ENCODE peak calls at places on chromosomes 16 and 17, in four cellular contexts. One of them, this sample, is unnamed.

GRCh38 chr17:7572588-7573323 is 6.7 kb upstream of the CD68 start:
- DNase-seq in stimulated activated CD8-positive, alpha-beta memory T cell treated with anti-CD3 and anti-CD28 coated beads, Interleukin-4, amount 100 ng/mL, for 1 hour: peak
- DNase-seq in hippocampal formation: peak
- DNase-seq in effector memory CD4-positive, alpha-beta T cell: peak
- DNase-seq in this sample: peak

GRCh38 chr17:50274142-50274944 is at the start of gene TMEM92:
- DNase-seq in hippocampal formation: no peak
- DNase-seq in effector memory CD4-positive, alpha-beta T cell: no peak
- DNase-seq in stimulated activated CD8-positive, alpha-beta memory T cell treated with anti-CD3 and anti-CD28 coated beads, Interleukin-4, amount 100 ng/mL, for 1 hour: no peak
- DNase-seq in this sample: no peak

GRCh38 chr17:31537558-31537957 is 146.1 kb downstream of the RAB11FIP4 start:
- DNase-seq in hippocampal formation: no peak
- DNase-seq in stimulated activated CD8-positive, alpha-beta memory T cell treated with anti-CD3 and anti-CD28 coated beads, Interleukin-4, amount 100 ng/mL, for 1 hour: no peak
- DNase-seq in effector memory CD4-positive, alpha-beta T cell: no peak
- DNase-seq in this sample: no peak

GRCh38 chr17:73196500-73196899 is 3.6 kb downstream of the COG1 start:
- DNase-seq in effector memory CD4-positive, alpha-beta T cell: no peak
- DNase-seq in hippocampal formation: no peak
- DNase-seq in stimulated activated CD8-positive, alpha-beta memory T cell treated with anti-CD3 and anti-CD28 coated beads, Interleukin-4, amount 100 ng/mL, for 1 hour: no peak
- DNase-seq in this sample: no peak

GRCh38 chr16:28186752-28187151 is 25.0 kb downstream of the XPO6 start:
- DNase-seq in hippocampal formation: no peak
- DNase-seq in effector memory CD4-positive, alpha-beta T cell: no peak
- DNase-seq in stimulated activated CD8-positive, alpha-beta memory T cell treated with anti-CD3 and anti-CD28 coated beads, Interleukin-4, amount 100 ng/mL, for 1 hour: no peak
- DNase-seq in this sample: no peak

GRCh38 chr17:65100316-65101140 is 36.6 kb upstream of the RGS9 start:
- DNase-seq in hippocampal formation: peak
- DNase-seq in stimulated activated CD8-positive, alpha-beta memory T cell treated with anti-CD3 and anti-CD28 coated beads, Interleukin-4, amount 100 ng/mL, for 1 hour: peak
- DNase-seq in effector memory CD4-positive, alpha-beta T cell: peak
- DNase-seq in this sample: peak

GRCh38 chr16:23278031-23278430 is 24.1 kb upstream of the SCNN1B start:
- DNase-seq in stimulated activated CD8-positive, alpha-beta memory T cell treated with anti-CD3 and anti-CD28 coated beads, Interleukin-4, amount 100 ng/mL, for 1 hour: no peak
- DNase-seq in effector memory CD4-positive, alpha-beta T cell: no peak
- DNase-seq in hippocampal formation: no peak
- DNase-seq in this sample: no peak

GRCh38 chr16:50394215-50394802 is 25.5 kb upstream of the BRD7 start:
- DNase-seq in hippocampal formation: no peak
- DNase-seq in stimulated activated CD8-positive, alpha-beta memory T cell treated with anti-CD3 and anti-CD28 coated beads, Interleukin-4, amount 100 ng/mL, for 1 hour: no peak
- DNase-seq in effector memory CD4-positive, alpha-beta T cell: no peak
- DNase-seq in this sample: no peak

GRCh38 chr17:79020631-79021301 is 3.2 kb upstream of the C1QTNF1 start:
- DNase-seq in hippocampal formation: no peak
- DNase-seq in effector memory CD4-positive, alpha-beta T cell: no peak
- DNase-seq in stimulated activated CD8-positive, alpha-beta memory T cell treated with anti-CD3 and anti-CD28 coated beads, Interleukin-4, amount 100 ng/mL, for 1 hour: no peak
- DNase-seq in this sample: no peak

GRCh38 chr17:38730526-38731379 is 612 bp downstream of the CISD3 start:
- DNase-seq in hippocampal formation: no peak
- DNase-seq in stimulated activated CD8-positive, alpha-beta memory T cell treated with anti-CD3 and anti-CD28 coated beads, Interleukin-4, amount 100 ng/mL, for 1 hour: no peak
- DNase-seq in effector memory CD4-positive, alpha-beta T cell: no peak
- DNase-seq in this sample: no peak

GRCh38 chr16:56669005-56669839 is at the start of gene MT1H:
- DNase-seq in effector memory CD4-positive, alpha-beta T cell: no peak
- DNase-seq in stimulated activated CD8-positive, alpha-beta memory T cell treated with anti-CD3 and anti-CD28 coated beads, Interleukin-4, amount 100 ng/mL, for 1 hour: no peak
- DNase-seq in hippocampal formation: no peak
- DNase-seq in this sample: peak

GRCh38 chr17:57243171-57243622 is 13.1 kb upstream of the MSI2 start:
- DNase-seq in hippocampal formation: peak
- DNase-seq in effector memory CD4-positive, alpha-beta T cell: peak
- DNase-seq in stimulated activated CD8-positive, alpha-beta memory T cell treated with anti-CD3 and anti-CD28 coated beads, Interleukin-4, amount 100 ng/mL, for 1 hour: peak
- DNase-seq in this sample: peak

GRCh38 chr17:55577687-55578086 is 66.4 kb upstream of the SMIM36 start:
- DNase-seq in effector memory CD4-positive, alpha-beta T cell: no peak
- DNase-seq in hippocampal formation: no peak
- DNase-seq in stimulated activated CD8-positive, alpha-beta memory T cell treated with anti-CD3 and anti-CD28 coated beads, Interleukin-4, amount 100 ng/mL, for 1 hour: no peak
- DNase-seq in this sample: peak

GRCh38 chr16:1309888-1310831 is 724 bp downstream of the UBE2I start:
- DNase-seq in stimulated activated CD8-positive, alpha-beta memory T cell treated with anti-CD3 and anti-CD28 coated beads, Interleukin-4, amount 100 ng/mL, for 1 hour: no peak
- DNase-seq in hippocampal formation: no peak
- DNase-seq in effector memory CD4-positive, alpha-beta T cell: peak
- DNase-seq in this sample: peak

GRCh38 chr17:43908111-43908721 is 880 bp upstream of the MPP2 start:
- DNase-seq in stimulated activated CD8-positive, alpha-beta memory T cell treated with anti-CD3 and anti-CD28 coated beads, Interleukin-4, amount 100 ng/mL, for 1 hour: no peak
- DNase-seq in hippocampal formation: peak
- DNase-seq in effector memory CD4-positive, alpha-beta T cell: peak
- DNase-seq in this sample: peak

GRCh38 chr17:77843878-77844260 is 114.6 kb upstream of the TNRC6C start:
- DNase-seq in effector memory CD4-positive, alpha-beta T cell: no peak
- DNase-seq in hippocampal formation: no peak
- DNase-seq in stimulated activated CD8-positive, alpha-beta memory T cell treated with anti-CD3 and anti-CD28 coated beads, Interleukin-4, amount 100 ng/mL, for 1 hour: no peak
- DNase-seq in this sample: no peak

GRCh38 chr16:88886915-88887521 is 20.6 kb upstream of the PABPN1L start:
- DNase-seq in effector memory CD4-positive, alpha-beta T cell: no peak
- DNase-seq in stimulated activated CD8-positive, alpha-beta memory T cell treated with anti-CD3 and anti-CD28 coated beads, Interleukin-4, amount 100 ng/mL, for 1 hour: no peak
- DNase-seq in hippocampal formation: no peak
- DNase-seq in this sample: no peak

GRCh38 chr17:82241183-82241925 is 12.5 kb downstream of the SLC16A3 start:
- DNase-seq in hippocampal formation: peak
- DNase-seq in effector memory CD4-positive, alpha-beta T cell: no peak
- DNase-seq in stimulated activated CD8-positive, alpha-beta memory T cell treated with anti-CD3 and anti-CD28 coated beads, Interleukin-4, amount 100 ng/mL, for 1 hour: no peak
- DNase-seq in this sample: no peak

GRCh38 chr16:56855201-56855600 is 9.8 kb upstream of the SLC12A3 start:
- DNase-seq in hippocampal formation: no peak
- DNase-seq in stimulated activated CD8-positive, alpha-beta memory T cell treated with anti-CD3 and anti-CD28 coated beads, Interleukin-4, amount 100 ng/mL, for 1 hour: no peak
- DNase-seq in effector memory CD4-positive, alpha-beta T cell: no peak
- DNase-seq in this sample: no peak

GRCh38 chr17:35019386-35020179 is 39.3 kb downstream of the LIG3 start:
- DNase-seq in stimulated activated CD8-positive, alpha-beta memory T cell treated with anti-CD3 and anti-CD28 coated beads, Interleukin-4, amount 100 ng/mL, for 1 hour: no peak
- DNase-seq in hippocampal formation: no peak
- DNase-seq in effector memory CD4-positive, alpha-beta T cell: no peak
- DNase-seq in this sample: no peak

GRCh38 chr17:57357830-57358426 is 101.6 kb downstream of the MSI2 start:
- DNase-seq in effector memory CD4-positive, alpha-beta T cell: no peak
- DNase-seq in stimulated activated CD8-positive, alpha-beta memory T cell treated with anti-CD3 and anti-CD28 coated beads, Interleukin-4, amount 100 ng/mL, for 1 hour: no peak
- DNase-seq in hippocampal formation: no peak
- DNase-seq in this sample: peak

GRCh38 chr17:62172492-62173291 is 107.6 kb upstream of the MED13 start:
- DNase-seq in effector memory CD4-positive, alpha-beta T cell: no peak
- DNase-seq in hippocampal formation: no peak
- DNase-seq in stimulated activated CD8-positive, alpha-beta memory T cell treated with anti-CD3 and anti-CD28 coated beads, Interleukin-4, amount 100 ng/mL, for 1 hour: no peak
- DNase-seq in this sample: no peak

GRCh38 chr16:12375341-12375740 is 398.8 kb downstream of the SNX29 start:
- DNase-seq in hippocampal formation: no peak
- DNase-seq in stimulated activated CD8-positive, alpha-beta memory T cell treated with anti-CD3 and anti-CD28 coated beads, Interleukin-4, amount 100 ng/mL, for 1 hour: no peak
- DNase-seq in effector memory CD4-positive, alpha-beta T cell: no peak
- DNase-seq in this sample: no peak

GRCh38 chr16:930076-930475 is 40.7 kb downstream of the LMF1 start:
- DNase-seq in stimulated activated CD8-positive, alpha-beta memory T cell treated with anti-CD3 and anti-CD28 coated beads, Interleukin-4, amount 100 ng/mL, for 1 hour: no peak
- DNase-seq in hippocampal formation: no peak
- DNase-seq in effector memory CD4-positive, alpha-beta T cell: no peak
- DNase-seq in this sample: no peak

GRCh38 chr17:81111066-81111465 is 54.2 kb upstream of the PVALEF start:
- DNase-seq in effector memory CD4-positive, alpha-beta T cell: no peak
- DNase-seq in stimulated activated CD8-positive, alpha-beta memory T cell treated with anti-CD3 and anti-CD28 coated beads, Interleukin-4, amount 100 ng/mL, for 1 hour: no peak
- DNase-seq in hippocampal formation: no peak
- DNase-seq in this sample: no peak

GRCh38 chr17:6215071-6216035 is 145.2 kb downstream of the WSCD1 start:
- DNase-seq in stimulated activated CD8-positive, alpha-beta memory T cell treated with anti-CD3 and anti-CD28 coated beads, Interleukin-4, amount 100 ng/mL, for 1 hour: no peak
- DNase-seq in hippocampal formation: no peak
- DNase-seq in effector memory CD4-positive, alpha-beta T cell: no peak
- DNase-seq in this sample: no peak

GRCh38 chr17:58006563-58006923 is 503 bp downstream of the SRSF1 start:
- DNase-seq in hippocampal formation: peak
- DNase-seq in stimulated activated CD8-positive, alpha-beta memory T cell treated with anti-CD3 and anti-CD28 coated beads, Interleukin-4, amount 100 ng/mL, for 1 hour: peak
- DNase-seq in effector memory CD4-positive, alpha-beta T cell: no peak
- DNase-seq in this sample: peak

GRCh38 chr17:44601574-44602372 is 44.5 kb downstream of the FZD2 start:
- DNase-seq in stimulated activated CD8-positive, alpha-beta memory T cell treated with anti-CD3 and anti-CD28 coated beads, Interleukin-4, amount 100 ng/mL, for 1 hour: no peak
- DNase-seq in effector memory CD4-positive, alpha-beta T cell: no peak
- DNase-seq in hippocampal formation: no peak
- DNase-seq in this sample: no peak

GRCh38 chr17:622356-622755 is 92.3 kb downstream of the VPS53 start:
- DNase-seq in effector memory CD4-positive, alpha-beta T cell: no peak
- DNase-seq in hippocampal formation: no peak
- DNase-seq in stimulated activated CD8-positive, alpha-beta memory T cell treated with anti-CD3 and anti-CD28 coated beads, Interleukin-4, amount 100 ng/mL, for 1 hour: no peak
- DNase-seq in this sample: no peak

GRCh38 chr16:21646091-21646490 is 6.3 kb downstream of the IGSF6 start:
- DNase-seq in hippocampal formation: no peak
- DNase-seq in effector memory CD4-positive, alpha-beta T cell: no peak
- DNase-seq in stimulated activated CD8-positive, alpha-beta memory T cell treated with anti-CD3 and anti-CD28 coated beads, Interleukin-4, amount 100 ng/mL, for 1 hour: no peak
- DNase-seq in this sample: no peak

GRCh38 chr16:77387075-77387474 is 47.8 kb downstream of the ADAMTS18 start:
- DNase-seq in stimulated activated CD8-positive, alpha-beta memory T cell treated with anti-CD3 and anti-CD28 coated beads, Interleukin-4, amount 100 ng/mL, for 1 hour: no peak
- DNase-seq in hippocampal formation: no peak
- DNase-seq in effector memory CD4-positive, alpha-beta T cell: no peak
- DNase-seq in this sample: no peak

GRCh38 chr16:83701494-83701893 is 106.3 kb upstream of the HSBP1 start:
- DNase-seq in effector memory CD4-positive, alpha-beta T cell: no peak
- DNase-seq in stimulated activated CD8-positive, alpha-beta memory T cell treated with anti-CD3 and anti-CD28 coated beads, Interleukin-4, amount 100 ng/mL, for 1 hour: no peak
- DNase-seq in hippocampal formation: no peak
- DNase-seq in this sample: no peak

GRCh38 chr16:22293137-22294106 is 3.8 kb upstream of the POLR3E start:
- DNase-seq in effector memory CD4-positive, alpha-beta T cell: no peak
- DNase-seq in stimulated activated CD8-positive, alpha-beta memory T cell treated with anti-CD3 and anti-CD28 coated beads, Interleukin-4, amount 100 ng/mL, for 1 hour: no peak
- DNase-seq in hippocampal formation: no peak
- DNase-seq in this sample: no peak

GRCh38 chr16:30354423-30355143 is 525 bp downstream of the CD2BP2 start:
- DNase-seq in hippocampal formation: no peak
- DNase-seq in effector memory CD4-positive, alpha-beta T cell: no peak
- DNase-seq in stimulated activated CD8-positive, alpha-beta memory T cell treated with anti-CD3 and anti-CD28 coated beads, Interleukin-4, amount 100 ng/mL, for 1 hour: no peak
- DNase-seq in this sample: no peak

GRCh38 chr16:58563235-58563634 is 47.9 kb downstream of the SETD6 start:
- DNase-seq in stimulated activated CD8-positive, alpha-beta memory T cell treated with anti-CD3 and anti-CD28 coated beads, Interleukin-4, amount 100 ng/mL, for 1 hour: no peak
- DNase-seq in hippocampal formation: no peak
- DNase-seq in effector memory CD4-positive, alpha-beta T cell: no peak
- DNase-seq in this sample: no peak

GRCh38 chr16:21162661-21163151 is 4.2 kb downstream of the LDAF1 start:
- DNase-seq in stimulated activated CD8-positive, alpha-beta memory T cell treated with anti-CD3 and anti-CD28 coated beads, Interleukin-4, amount 100 ng/mL, for 1 hour: no peak
- DNase-seq in hippocampal formation: no peak
- DNase-seq in effector memory CD4-positive, alpha-beta T cell: no peak
- DNase-seq in this sample: no peak